ENCODE peak calls at places on chromosomes 6 and 20, in eight cellular contexts. One of them, this sample, is unnamed.
A peak's percentile ranks its signal among the peaks of the same experiment; 100 is the strongest.

GRCh38 chr6:50249493-50249892 is 199.8 kb upstream of the DEFB112 start:
- DNase-seq in transverse colon: no peak
- DNase-seq in stomach: no peak
- DNase-seq in lower leg skin: no peak
- DNase-seq in A549: no peak
- DNase-seq in GM12891: no peak
- DNase-seq in tibial nerve: no peak
- DNase-seq in NB4: no peak
- DNase-seq in this sample: no peak

GRCh38 chr20:43925786-43926185 is 11.1 kb downstream of the TOX2 start:
- DNase-seq in transverse colon: peak; percentile 40
- DNase-seq in stomach: no peak
- DNase-seq in lower leg skin: no peak
- DNase-seq in A549: no peak
- DNase-seq in GM12891: no peak
- DNase-seq in tibial nerve: no peak
- DNase-seq in NB4: peak; percentile 71
- DNase-seq in this sample: no peak

GRCh38 chr6:162245831-162246230 is 481.7 kb downstream of the PRKN start:
- DNase-seq in transverse colon: no peak
- DNase-seq in stomach: no peak
- DNase-seq in lower leg skin: no peak
- DNase-seq in A549: no peak
- DNase-seq in GM12891: no peak
- DNase-seq in tibial nerve: no peak
- DNase-seq in NB4: no peak
- DNase-seq in this sample: no peak

GRCh38 chr6:16318538-16318937 is 80.2 kb downstream of the GMPR start:
- DNase-seq in transverse colon: no peak
- DNase-seq in stomach: no peak
- DNase-seq in lower leg skin: peak; percentile 47
- DNase-seq in A549: no peak
- DNase-seq in GM12891: no peak
- DNase-seq in tibial nerve: no peak
- DNase-seq in NB4: no peak
- DNase-seq in this sample: no peak

GRCh38 chr6:10582774-10583508 is 61.8 kb downstream of the GCNT2 start:
- DNase-seq in transverse colon: no peak
- DNase-seq in stomach: peak; percentile 83
- DNase-seq in lower leg skin: no peak
- DNase-seq in A549: no peak
- DNase-seq in GM12891: no peak
- DNase-seq in tibial nerve: no peak
- DNase-seq in NB4: no peak
- DNase-seq in this sample: no peak

GRCh38 chr6:154394571-154394970 is 38.0 kb upstream of the IPCEF1 start:
- DNase-seq in transverse colon: no peak
- DNase-seq in stomach: no peak
- DNase-seq in lower leg skin: no peak
- DNase-seq in A549: no peak
- DNase-seq in GM12891: no peak
- DNase-seq in tibial nerve: no peak
- DNase-seq in NB4: no peak
- DNase-seq in this sample: no peak

GRCh38 chr6:120077489-120077888 is 727.9 kb upstream of the MAN1A1 start:
- DNase-seq in transverse colon: no peak
- DNase-seq in stomach: no peak
- DNase-seq in lower leg skin: no peak
- DNase-seq in A549: no peak
- DNase-seq in GM12891: no peak
- DNase-seq in tibial nerve: no peak
- DNase-seq in NB4: no peak
- DNase-seq in this sample: no peak

GRCh38 chr6:24274441-24275083 is 83.3 kb downstream of the DCDC2 start:
- DNase-seq in transverse colon: no peak
- DNase-seq in stomach: no peak
- DNase-seq in lower leg skin: no peak
- DNase-seq in A549: no peak
- DNase-seq in GM12891: no peak
- DNase-seq in tibial nerve: no peak
- DNase-seq in NB4: peak; percentile 23
- DNase-seq in this sample: no peak

GRCh38 chr20:52312131-52312729 is 120.7 kb upstream of the ZFP64 start:
- DNase-seq in transverse colon: peak; percentile 22
- DNase-seq in stomach: peak; percentile 35
- DNase-seq in lower leg skin: peak; percentile 33
- DNase-seq in A549: peak; percentile 55
- DNase-seq in GM12891: peak; percentile 23
- DNase-seq in tibial nerve: peak; percentile 57
- DNase-seq in NB4: peak; percentile 67
- DNase-seq in this sample: peak; percentile 60

GRCh38 chr6:142285235-142286087 is 16.3 kb upstream of the ADGRG6 start:
- DNase-seq in transverse colon: no peak
- DNase-seq in stomach: no peak
- DNase-seq in lower leg skin: no peak
- DNase-seq in A549: no peak
- DNase-seq in GM12891: no peak
- DNase-seq in tibial nerve: no peak
- DNase-seq in NB4: no peak
- DNase-seq in this sample: no peak

GRCh38 chr6:84392292-84392691 is 164.8 kb upstream of the CEP162 start:
- DNase-seq in transverse colon: no peak
- DNase-seq in stomach: no peak
- DNase-seq in lower leg skin: no peak
- DNase-seq in A549: no peak
- DNase-seq in GM12891: no peak
- DNase-seq in tibial nerve: no peak
- DNase-seq in NB4: no peak
- DNase-seq in this sample: no peak

GRCh38 chr6:127939442-127940066 is 38.7 kb upstream of the THEMIS start:
- DNase-seq in transverse colon: no peak
- DNase-seq in stomach: no peak
- DNase-seq in lower leg skin: no peak
- DNase-seq in A549: no peak
- DNase-seq in GM12891: no peak
- DNase-seq in tibial nerve: no peak
- DNase-seq in NB4: no peak
- DNase-seq in this sample: peak; percentile 5

GRCh38 chr6:134956676-134957075 is 6.8 kb upstream of the ALDH8A1 start:
- DNase-seq in transverse colon: no peak
- DNase-seq in stomach: no peak
- DNase-seq in lower leg skin: no peak
- DNase-seq in A549: no peak
- DNase-seq in GM12891: no peak
- DNase-seq in tibial nerve: no peak
- DNase-seq in NB4: no peak
- DNase-seq in this sample: no peak

GRCh38 chr6:163324928-163325784 is 89.4 kb upstream of the QKI start:
- DNase-seq in transverse colon: no peak
- DNase-seq in stomach: peak; percentile 52
- DNase-seq in lower leg skin: no peak
- DNase-seq in A549: peak; percentile 51
- DNase-seq in GM12891: no peak
- DNase-seq in tibial nerve: peak; percentile 26
- DNase-seq in NB4: peak; percentile 32
- DNase-seq in this sample: no peak

GRCh38 chr6:149364558-149364957 is 35.5 kb upstream of the SUMO4 start:
- DNase-seq in transverse colon: no peak
- DNase-seq in stomach: no peak
- DNase-seq in lower leg skin: no peak
- DNase-seq in A549: no peak
- DNase-seq in GM12891: no peak
- DNase-seq in tibial nerve: no peak
- DNase-seq in NB4: no peak
- DNase-seq in this sample: peak; percentile 71

GRCh38 chr6:89460713-89461112 is 27.8 kb downstream of the ANKRD6 start:
- DNase-seq in transverse colon: no peak
- DNase-seq in stomach: no peak
- DNase-seq in lower leg skin: no peak
- DNase-seq in A549: no peak
- DNase-seq in GM12891: no peak
- DNase-seq in tibial nerve: no peak
- DNase-seq in NB4: no peak
- DNase-seq in this sample: no peak

GRCh38 chr20:62768815-62769287 is 27.4 kb upstream of the MRGBP start:
- DNase-seq in transverse colon: peak; percentile 41
- DNase-seq in stomach: peak; percentile 82
- DNase-seq in lower leg skin: no peak
- DNase-seq in A549: no peak
- DNase-seq in GM12891: no peak
- DNase-seq in tibial nerve: no peak
- DNase-seq in NB4: no peak
- DNase-seq in this sample: no peak

GRCh38 chr20:43840382-43841070 is 74.1 kb upstream of the TOX2 start:
- DNase-seq in transverse colon: peak; percentile 13
- DNase-seq in stomach: no peak
- DNase-seq in lower leg skin: no peak
- DNase-seq in A549: peak; percentile 80
- DNase-seq in GM12891: peak; percentile 43
- DNase-seq in tibial nerve: no peak
- DNase-seq in NB4: peak; percentile 72
- DNase-seq in this sample: peak; percentile 12

GRCh38 chr6:82870582-82871172 is 195.0 kb downstream of the UBE3D start:
- DNase-seq in transverse colon: no peak
- DNase-seq in stomach: no peak
- DNase-seq in lower leg skin: no peak
- DNase-seq in A549: no peak
- DNase-seq in GM12891: no peak
- DNase-seq in tibial nerve: no peak
- DNase-seq in NB4: no peak
- DNase-seq in this sample: no peak

GRCh38 chr6:13364842-13365241 is 36.5 kb upstream of the TBC1D7 start:
- DNase-seq in transverse colon: no peak
- DNase-seq in stomach: no peak
- DNase-seq in lower leg skin: no peak
- DNase-seq in A549: no peak
- DNase-seq in GM12891: no peak
- DNase-seq in tibial nerve: no peak
- DNase-seq in NB4: no peak
- DNase-seq in this sample: no peak
- TF ChIP-seq POLR2A in transverse colon: no peak
- TF ChIP-seq POLR2A in stomach: no peak
- TF ChIP-seq POLR2A in lower leg skin: no peak
- TF ChIP-seq POLR2A in A549: no peak
- TF ChIP-seq POLR2A in GM12891: no peak
- TF ChIP-seq POLR2A in tibial nerve: no peak
- TF ChIP-seq POLR2A in NB4: no peak
- TF ChIP-seq POLR2A in this sample: no peak

GRCh38 chr6:125945378-125946141 is 11.0 kb upstream of the HINT3 start:
- DNase-seq in transverse colon: no peak
- DNase-seq in stomach: no peak
- DNase-seq in lower leg skin: no peak
- DNase-seq in A549: no peak
- DNase-seq in GM12891: no peak
- DNase-seq in tibial nerve: no peak
- DNase-seq in NB4: peak; percentile 48
- DNase-seq in this sample: peak; percentile 88
- TF ChIP-seq POLR2A in transverse colon: no peak
- TF ChIP-seq POLR2A in stomach: no peak
- TF ChIP-seq POLR2A in lower leg skin: no peak
- TF ChIP-seq POLR2A in A549: no peak
- TF ChIP-seq POLR2A in GM12891: no peak
- TF ChIP-seq POLR2A in tibial nerve: no peak
- TF ChIP-seq POLR2A in NB4: no peak
- TF ChIP-seq POLR2A in this sample: peak; percentile 35

DNA sequence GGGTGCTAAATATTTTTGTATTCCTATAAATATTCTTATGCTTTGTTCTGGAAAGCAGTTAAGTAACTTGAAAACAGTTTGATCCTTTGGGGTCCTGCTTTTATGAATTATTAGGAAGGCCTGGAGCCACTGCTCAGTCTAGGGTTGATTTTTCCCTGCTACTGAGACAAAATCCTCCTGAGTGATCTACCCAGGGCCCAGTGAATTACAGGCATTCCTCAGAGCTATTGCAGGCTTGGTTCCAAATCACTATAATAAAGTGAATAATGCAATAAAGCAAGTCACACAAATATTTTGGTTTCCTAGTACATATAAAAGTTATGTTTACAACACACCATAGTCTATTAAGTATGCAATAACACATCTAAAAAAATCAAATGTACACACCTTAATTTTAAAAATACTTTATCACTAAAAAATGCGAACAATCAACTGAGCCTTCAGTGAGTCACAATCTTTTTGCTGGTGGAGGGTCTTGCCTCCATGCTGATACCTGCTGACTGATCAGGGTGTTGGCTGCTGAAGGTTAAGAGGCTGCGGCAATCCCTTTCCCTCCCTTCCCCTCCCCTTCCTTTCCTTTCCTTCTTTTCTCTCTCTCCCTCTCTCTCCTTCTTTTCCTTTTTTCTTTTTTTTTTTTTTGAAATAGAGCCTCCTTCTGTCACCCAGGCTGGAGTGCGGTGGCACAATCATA is 43.0 kb downstream of the DNAAF9 start:
- DNase-seq in transverse colon: no peak
- DNase-seq in stomach: no peak
- DNase-seq in lower leg skin: no peak
- DNase-seq in A549: no peak
- DNase-seq in GM12891: no peak
- DNase-seq in tibial nerve: no peak
- DNase-seq in NB4: no peak
- DNase-seq in this sample: no peak
- TF ChIP-seq POLR2A in transverse colon: no peak
- TF ChIP-seq POLR2A in stomach: no peak
- TF ChIP-seq POLR2A in lower leg skin: no peak
- TF ChIP-seq POLR2A in A549: no peak
- TF ChIP-seq POLR2A in GM12891: no peak
- TF ChIP-seq POLR2A in tibial nerve: no peak
- TF ChIP-seq POLR2A in NB4: no peak
- TF ChIP-seq POLR2A in this sample: no peak

GRCh38 chr20:36862857-36863668 is 12.9 kb upstream of the TLDC2 start:
- DNase-seq in transverse colon: no peak
- DNase-seq in stomach: no peak
- DNase-seq in lower leg skin: no peak
- DNase-seq in A549: no peak
- DNase-seq in GM12891: no peak
- DNase-seq in tibial nerve: no peak
- DNase-seq in NB4: no peak
- DNase-seq in this sample: no peak
- TF ChIP-seq POLR2A in transverse colon: no peak
- TF ChIP-seq POLR2A in stomach: no peak
- TF ChIP-seq POLR2A in lower leg skin: no peak
- TF ChIP-seq POLR2A in A549: peak; percentile 54
- TF ChIP-seq POLR2A in GM12891: no peak
- TF ChIP-seq POLR2A in tibial nerve: peak; percentile 65
- TF ChIP-seq POLR2A in NB4: no peak
- TF ChIP-seq POLR2A in this sample: no peak